ENCODE peak calls at places on chromosome 9, in five cellular contexts. One of them, this sample, is unnamed.

GRCh38 chr9:15142903-15143534 is 164.0 kb downstream of the TTC39B start:
- DNase-seq in IMR-90: peak
- DNase-seq in MM.1S: peak
- DNase-seq in trophoblast cell: no peak
- DNase-seq in fibroblast of lung: peak
- DNase-seq in this sample: peak

GRCh38 chr9:112753725-112754124 is 3.2 kb downstream of the SNX30 start:
- DNase-seq in IMR-90: peak
- DNase-seq in fibroblast of lung: peak
- DNase-seq in trophoblast cell: no peak
- DNase-seq in MM.1S: no peak
- DNase-seq in this sample: no peak

GRCh38 chr9:126947529-126947928 is 32.9 kb downstream of the RALGPS1 start:
- DNase-seq in fibroblast of lung: no peak
- DNase-seq in trophoblast cell: no peak
- DNase-seq in MM.1S: peak
- DNase-seq in IMR-90: no peak
- DNase-seq in this sample: no peak

GRCh38 chr9:101465330-101465915 is 29.8 kb upstream of the ALDOB start:
- DNase-seq in MM.1S: no peak
- DNase-seq in fibroblast of lung: peak
- DNase-seq in IMR-90: peak
- DNase-seq in trophoblast cell: peak
- DNase-seq in this sample: no peak

GRCh38 chr9:17134396-17134842 is 421 bp upstream of the CNTLN start:
- DNase-seq in trophoblast cell: peak
- DNase-seq in fibroblast of lung: peak
- DNase-seq in MM.1S: no peak
- DNase-seq in IMR-90: peak
- DNase-seq in this sample: no peak

GRCh38 chr9:98378206-98379193 is 123.1 kb upstream of the TBC1D2 start:
- DNase-seq in MM.1S: no peak
- DNase-seq in trophoblast cell: no peak
- DNase-seq in IMR-90: peak
- DNase-seq in fibroblast of lung: peak
- DNase-seq in this sample: no peak

GRCh38 chr9:17739022-17739421 is 160.2 kb downstream of the SH3GL2 start:
- DNase-seq in fibroblast of lung: no peak
- DNase-seq in trophoblast cell: no peak
- DNase-seq in MM.1S: no peak
- DNase-seq in IMR-90: no peak
- DNase-seq in this sample: no peak

GRCh38 chr9:34556951-34557350 is 32.6 kb downstream of the CNTFR start:
- DNase-seq in trophoblast cell: no peak
- DNase-seq in MM.1S: no peak
- DNase-seq in fibroblast of lung: no peak
- DNase-seq in IMR-90: no peak
- DNase-seq in this sample: no peak

GRCh38 chr9:134475051-134475790 is 149.0 kb downstream of the RXRA start:
- DNase-seq in trophoblast cell: no peak
- DNase-seq in MM.1S: no peak
- DNase-seq in IMR-90: peak
- DNase-seq in fibroblast of lung: peak
- DNase-seq in this sample: no peak

GRCh38 chr9:126439402-126439765 is 112.8 kb downstream of the MVB12B start:
- DNase-seq in trophoblast cell: no peak
- DNase-seq in MM.1S: no peak
- DNase-seq in fibroblast of lung: peak
- DNase-seq in IMR-90: peak
- DNase-seq in this sample: no peak

GRCh38 chr9:13942695-13943094 is 371.2 kb downstream of the NFIB start:
- DNase-seq in MM.1S: no peak
- DNase-seq in trophoblast cell: peak
- DNase-seq in IMR-90: peak
- DNase-seq in fibroblast of lung: peak
- DNase-seq in this sample: no peak

GRCh38 chr9:129436751-129437625 is 183.9 kb downstream of the C9orf50 start:
- DNase-seq in fibroblast of lung: peak
- DNase-seq in MM.1S: no peak
- DNase-seq in IMR-90: peak
- DNase-seq in trophoblast cell: peak
- DNase-seq in this sample: peak

GRCh38 chr9:129439242-129439641 is 181.7 kb downstream of the C9orf50 start:
- DNase-seq in fibroblast of lung: no peak
- DNase-seq in trophoblast cell: no peak
- DNase-seq in IMR-90: no peak
- DNase-seq in MM.1S: no peak
- DNase-seq in this sample: no peak

GRCh38 chr9:129435272-129435671 is 185.6 kb downstream of the C9orf50 start:
- DNase-seq in MM.1S: peak
- DNase-seq in fibroblast of lung: no peak
- DNase-seq in IMR-90: no peak
- DNase-seq in trophoblast cell: no peak
- DNase-seq in this sample: no peak

GRCh38 chr9:129435996-129436676 is 184.8 kb downstream of the C9orf50 start:
- DNase-seq in MM.1S: no peak
- DNase-seq in IMR-90: no peak
- DNase-seq in fibroblast of lung: no peak
- DNase-seq in trophoblast cell: no peak
- DNase-seq in this sample: no peak

GRCh38 chr9:129437626-129438323 is 183.1 kb downstream of the C9orf50 start:
- DNase-seq in IMR-90: no peak
- DNase-seq in fibroblast of lung: no peak
- DNase-seq in MM.1S: no peak
- DNase-seq in trophoblast cell: no peak
- DNase-seq in this sample: peak
- H3K9ac ChIP-seq in IMR-90: peak
- H3K9ac ChIP-seq in fibroblast of lung: peak
- H3K9ac ChIP-seq in MM.1S: no peak
- H3K9ac ChIP-seq in trophoblast cell: no peak
- H3K9ac ChIP-seq in this sample: peak

DNA sequence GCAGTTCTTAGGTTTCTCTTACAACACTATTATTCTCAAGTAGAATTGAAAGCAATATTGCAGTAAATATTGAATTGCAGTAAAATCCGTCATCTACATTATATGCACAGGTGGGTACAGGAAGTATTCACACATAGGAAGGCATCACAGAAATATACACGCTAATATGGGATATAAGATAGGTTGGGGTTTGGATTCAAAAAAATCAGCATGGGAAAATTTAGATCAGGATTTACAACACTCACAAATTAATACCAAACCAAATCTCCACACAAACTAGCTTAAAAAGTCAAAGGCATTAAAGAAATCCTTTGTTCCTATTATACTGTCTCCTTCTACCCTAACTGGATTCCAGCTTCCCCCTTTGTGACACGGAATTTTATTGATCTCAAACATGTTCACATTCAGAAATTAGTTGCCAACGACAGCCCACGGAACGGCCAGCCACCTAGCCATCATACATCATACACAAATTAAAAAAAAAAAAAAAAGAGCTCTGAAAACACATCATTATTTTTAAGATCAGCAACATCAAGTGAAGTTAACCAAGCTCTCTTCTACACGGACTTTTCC is 2.2 kb downstream of the NR6A1 start:
- DNase-seq in fibroblast of lung: no peak
- DNase-seq in IMR-90: no peak
- DNase-seq in MM.1S: no peak
- DNase-seq in trophoblast cell: no peak
- DNase-seq in this sample: no peak
- H3K9ac ChIP-seq in fibroblast of lung: no peak
- H3K9ac ChIP-seq in IMR-90: no peak
- H3K9ac ChIP-seq in MM.1S: no peak
- H3K9ac ChIP-seq in trophoblast cell: no peak
- H3K9ac ChIP-seq in this sample: peak

GRCh38 chr9:36102742-36103495 is 33.6 kb upstream of the GLIPR2 start:
- DNase-seq in trophoblast cell: peak
- DNase-seq in fibroblast of lung: peak
- DNase-seq in IMR-90: peak
- DNase-seq in MM.1S: peak
- DNase-seq in this sample: peak

GRCh38 chr9:36100532-36100931 is 36.0 kb upstream of the GLIPR2 start:
- DNase-seq in IMR-90: peak
- DNase-seq in trophoblast cell: no peak
- DNase-seq in MM.1S: no peak
- DNase-seq in fibroblast of lung: peak
- DNase-seq in this sample: no peak

GRCh38 chr9:36099718-36100117 is 36.8 kb upstream of the GLIPR2 start:
- DNase-seq in IMR-90: no peak
- DNase-seq in MM.1S: no peak
- DNase-seq in trophoblast cell: no peak
- DNase-seq in fibroblast of lung: no peak
- DNase-seq in this sample: no peak

GRCh38 chr9:36101916-36102741 is 34.4 kb upstream of the GLIPR2 start:
- DNase-seq in MM.1S: no peak
- DNase-seq in trophoblast cell: peak
- DNase-seq in fibroblast of lung: peak
- DNase-seq in IMR-90: peak
- DNase-seq in this sample: no peak
- H3K9ac ChIP-seq in MM.1S: no peak
- H3K9ac ChIP-seq in trophoblast cell: no peak
- H3K9ac ChIP-seq in fibroblast of lung: no peak
- H3K9ac ChIP-seq in IMR-90: peak
- H3K9ac ChIP-seq in this sample: peak

GRCh38 chr9:99822596-99823391 is 1.1 kb downstream of the NR4A3 start:
- DNase-seq in IMR-90: peak
- DNase-seq in fibroblast of lung: peak
- DNase-seq in MM.1S: peak
- DNase-seq in trophoblast cell: no peak
- DNase-seq in this sample: peak

GRCh38 chr9:99823392-99824377 is 2.0 kb downstream of the NR4A3 start:
- DNase-seq in IMR-90: peak
- DNase-seq in trophoblast cell: no peak
- DNase-seq in MM.1S: peak
- DNase-seq in fibroblast of lung: peak
- DNase-seq in this sample: peak

GRCh38 chr9:99826579-99826978 is 4.9 kb downstream of the NR4A3 start:
- DNase-seq in trophoblast cell: peak
- DNase-seq in IMR-90: no peak
- DNase-seq in MM.1S: no peak
- DNase-seq in fibroblast of lung: no peak
- DNase-seq in this sample: no peak

GRCh38 chr9:99825158-99826046 is 3.7 kb downstream of the NR4A3 start:
- DNase-seq in fibroblast of lung: no peak
- DNase-seq in trophoblast cell: no peak
- DNase-seq in MM.1S: no peak
- DNase-seq in IMR-90: no peak
- DNase-seq in this sample: no peak

DNA sequence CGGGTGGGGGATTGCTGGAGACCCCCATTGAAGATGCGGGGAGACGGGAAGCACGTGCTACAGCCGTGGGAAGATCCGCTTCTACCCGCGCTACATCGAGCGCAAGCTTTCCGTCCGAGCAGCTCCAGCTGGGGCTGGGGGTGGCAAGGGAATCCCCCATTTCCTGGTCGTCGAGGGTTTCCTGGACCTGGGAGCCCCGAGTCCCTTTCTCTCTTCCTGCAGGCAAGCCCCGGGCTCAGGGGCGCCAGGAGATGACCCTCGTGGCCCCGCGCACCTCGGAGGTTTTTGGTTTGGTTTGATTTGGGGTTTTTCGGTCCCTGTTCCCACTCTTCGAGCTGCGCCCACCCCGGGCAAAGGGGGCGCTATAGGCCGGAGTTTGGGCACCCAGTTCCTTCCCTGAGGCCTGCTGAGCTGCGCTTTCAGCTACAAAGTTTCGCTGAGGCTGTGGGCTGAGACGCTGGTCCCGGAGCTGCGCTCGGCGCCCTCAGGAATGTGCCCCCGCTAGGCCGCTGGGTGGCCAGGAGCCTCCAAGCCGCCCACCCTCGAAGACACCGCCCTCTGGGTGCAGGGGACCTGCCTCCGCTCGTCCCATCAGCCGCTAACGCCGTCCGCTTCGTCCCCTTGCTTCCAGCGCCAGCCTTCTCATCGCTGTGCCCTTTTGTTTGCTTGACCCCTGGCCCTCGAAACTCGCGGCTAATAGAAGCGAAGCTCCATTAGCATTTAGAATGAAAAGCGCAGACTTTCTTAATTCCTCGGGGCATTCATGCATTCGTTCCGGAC is 2.9 kb downstream of the NR4A3 start:
- DNase-seq in fibroblast of lung: peak
- DNase-seq in trophoblast cell: no peak
- DNase-seq in MM.1S: peak
- DNase-seq in IMR-90: no peak
- DNase-seq in this sample: peak
- H3K9ac ChIP-seq in fibroblast of lung: peak
- H3K9ac ChIP-seq in trophoblast cell: no peak
- H3K9ac ChIP-seq in MM.1S: peak
- H3K9ac ChIP-seq in IMR-90: peak
- H3K9ac ChIP-seq in this sample: peak

GRCh38 chr9:38737246-38737645 is 17.3 kb upstream of the FAM240B start:
- DNase-seq in fibroblast of lung: no peak
- DNase-seq in IMR-90: no peak
- DNase-seq in MM.1S: no peak
- DNase-seq in trophoblast cell: no peak
- DNase-seq in this sample: peak
- H3K9ac ChIP-seq in fibroblast of lung: no peak
- H3K9ac ChIP-seq in IMR-90: no peak
- H3K9ac ChIP-seq in MM.1S: no peak
- H3K9ac ChIP-seq in trophoblast cell: no peak
- H3K9ac ChIP-seq in this sample: no peak

GRCh38 chr9:68941780-68942459 is 72.0 kb downstream of the PRKACG start:
- DNase-seq in IMR-90: no peak
- DNase-seq in MM.1S: peak
- DNase-seq in fibroblast of lung: no peak
- DNase-seq in trophoblast cell: no peak
- DNase-seq in this sample: no peak
- H3K9ac ChIP-seq in IMR-90: no peak
- H3K9ac ChIP-seq in MM.1S: no peak
- H3K9ac ChIP-seq in fibroblast of lung: no peak
- H3K9ac ChIP-seq in trophoblast cell: no peak
- H3K9ac ChIP-seq in this sample: no peak

GRCh38 chr9:136180586-136180985 is 24.3 kb downstream of the LHX3 start:
- DNase-seq in MM.1S: no peak
- DNase-seq in IMR-90: no peak
- DNase-seq in trophoblast cell: no peak
- DNase-seq in fibroblast of lung: no peak
- DNase-seq in this sample: no peak

GRCh38 chr9:136178061-136178772 is 26.7 kb downstream of the LHX3 start:
- DNase-seq in trophoblast cell: no peak
- DNase-seq in fibroblast of lung: no peak
- DNase-seq in MM.1S: no peak
- DNase-seq in IMR-90: no peak
- DNase-seq in this sample: peak

GRCh38 chr9:136179101-136179616 is 25.8 kb downstream of the LHX3 start:
- DNase-seq in trophoblast cell: no peak
- DNase-seq in IMR-90: no peak
- DNase-seq in MM.1S: no peak
- DNase-seq in fibroblast of lung: no peak
- DNase-seq in this sample: no peak

GRCh38 chr9:136178773-136179075 is 26.2 kb downstream of the LHX3 start:
- DNase-seq in fibroblast of lung: no peak
- DNase-seq in MM.1S: no peak
- DNase-seq in IMR-90: no peak
- DNase-seq in trophoblast cell: no peak
- DNase-seq in this sample: no peak

DNA sequence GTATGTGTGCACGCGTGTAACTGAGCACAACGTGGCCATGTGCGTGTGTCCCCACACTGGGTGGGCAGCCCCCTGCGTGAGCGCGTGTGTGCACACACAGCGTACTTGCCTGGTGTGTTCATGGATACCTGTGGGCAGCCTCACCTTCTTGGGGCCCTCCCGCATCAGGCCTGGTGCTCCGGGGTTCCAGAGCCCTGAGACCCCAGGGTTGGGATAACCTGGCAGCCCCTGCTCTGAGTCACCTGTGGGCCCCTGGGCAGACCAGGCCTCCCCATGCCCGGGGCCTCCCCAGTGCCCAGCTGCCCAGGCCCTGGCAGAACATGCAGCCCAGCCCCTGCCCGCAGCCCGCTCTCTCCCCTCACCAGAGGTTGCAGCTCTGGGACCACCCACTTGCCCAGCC is 25.2 kb downstream of the LHX3 start:
- DNase-seq in fibroblast of lung: no peak
- DNase-seq in IMR-90: no peak
- DNase-seq in trophoblast cell: no peak
- DNase-seq in MM.1S: no peak
- DNase-seq in this sample: no peak
- H3K9ac ChIP-seq in fibroblast of lung: no peak
- H3K9ac ChIP-seq in IMR-90: no peak
- H3K9ac ChIP-seq in trophoblast cell: no peak
- H3K9ac ChIP-seq in MM.1S: no peak
- H3K9ac ChIP-seq in this sample: no peak

This sample was measured in SK-N-SH.